ENCODE peak calls at places on chromosomes 12 and 14, in six cellular contexts. T is Kasumi-1; P is stimulated activated CD4-positive, alpha-beta T cell treated with anti-CD3 and anti-CD28 coated beads, Interleukin-12 subunit alpha, Interleukin-12 subunit beta, amount 100 ng/mL, for 24 hours; J is fibroblast of the aortic adventitia; O is BJ; V is NCI-H2081. U is an unnamed sample.
A peak's percentile ranks its signal among the peaks of the same experiment; 100 is the strongest.

GRCh38 chr12:54984602-54985376 is at the start of gene TESPA1:
- DNase-seq in O (no peak), J (no peak), V (no peak), T (peak; percentile 65), P (peak; percentile 54), U (no peak)

GRCh38 chr12:109686523-109686922 is 27.1 kb upstream of the FAM222A start:
- DNase-seq in P (no peak), T (no peak), V (no peak), O (no peak), J (no peak), U (no peak)

GRCh38 chr12:30884804-30885203 is 41.7 kb upstream of the TSPAN11 start:
- DNase-seq in T (no peak), J (no peak), P (no peak), V (no peak), O (no peak), U (no peak)

GRCh38 chr14:32939254-32940065 is 781 bp downstream of the NPAS3 start:
- DNase-seq in T (peak; percentile 70), P (no peak), V (peak; percentile 84), J (peak; percentile 47), O (no peak), U (peak; percentile 37)

GRCh38 chr12:92786045-92786444 is 83.3 kb downstream of the PLEKHG7 start:
- DNase-seq in J (peak; percentile 64), V (no peak), P (no peak), O (peak; percentile 12), T (no peak), U (peak; percentile 42)

GRCh38 chr12:104603545-104603973 is 146.8 kb downstream of the CHST11 start:
- DNase-seq in O (no peak), J (peak; percentile 59), P (no peak), T (peak; percentile 45), V (no peak), U (peak; percentile 92)

GRCh38 chr12:113259499-113259953 is 38.3 kb downstream of the TPCN1 start:
- DNase-seq in V (peak; percentile 37), T (no peak), O (no peak), J (peak; percentile 83), P (no peak), U (no peak)

GRCh38 chr14:68666206-68666730 is 126.6 kb downstream of the ZFP36L1 start:
- DNase-seq in J (peak; percentile 65), O (no peak), P (no peak), T (no peak), V (no peak), U (no peak)

GRCh38 chr12:122382919-122383350 is 39.5 kb downstream of the CLIP1 start:
- DNase-seq in O (no peak), J (no peak), T (no peak), V (no peak), P (no peak), U (no peak)

U was measured in amniotic epithelial cell.